ENCODE peak calls at places on chromosomes 7 and 10, in six cellular contexts. Q, R, H, G, B and W are unnamed samples.

GRCh38 chr10:86212391-86212700 is 154.2 kb downstream of the GRID1 start:
- DNase-seq in Q (no peak), H (no peak), R (no peak), B (no peak), G (no peak), W (no peak)

GRCh38 chr7:155660059-155660757 is 15.7 kb downstream of the RBM33 start:
- DNase-seq in R (peak; percentile 35), H (no peak), G (no peak), B (no peak), Q (no peak), W (no peak)

GRCh38 chr10:1422275-1422674 is 315.1 kb downstream of the ADARB2 start:
- DNase-seq in Q (no peak), R (no peak), G (no peak), B (no peak), H (no peak), W (no peak)

GRCh38 chr10:95278061-95278988 is 12.5 kb downstream of the PDLIM1 start:
- DNase-seq in G (peak; percentile 86), B (no peak), Q (peak; percentile 63), R (no peak), H (no peak), W (no peak)

GRCh38 chr7:140062118-140062527 is 628 bp downstream of the PARP12 start:
- DNase-seq in Q (no peak), R (peak; percentile 67), G (no peak), H (peak; percentile 70), B (no peak), W (peak; percentile 50)

GRCh38 chr7:2570021-2570420 is 11.2 kb downstream of the IQCE start:
- DNase-seq in R (no peak), G (no peak), H (no peak), Q (no peak), B (no peak), W (no peak)

GRCh38 chr7:124012864-124013263 is 20.0 kb downstream of the TMEM229A start:
- DNase-seq in H (no peak), Q (no peak), R (no peak), G (no peak), B (no peak), W (no peak)

GRCh38 chr7:74066626-74067025 is 17.0 kb upstream of the LIMK1 start:
- DNase-seq in G (no peak), B (no peak), Q (no peak), R (no peak), H (peak; percentile 4), W (no peak)

GRCh38 chr10:113517893-113518240 is 35.0 kb upstream of the HABP2 start:
- DNase-seq in H (no peak), B (no peak), Q (no peak), R (no peak), G (no peak), W (no peak)

GRCh38 chr10:59622320-59622901 is 87.2 kb downstream of the SLC16A9 start:
- DNase-seq in Q (peak; percentile 42), G (no peak), B (peak; percentile 32), R (peak; percentile 47), H (peak; percentile 53), W (no peak)

GRCh38 chr10:86342111-86342863 is 24.3 kb downstream of the GRID1 start:
- DNase-seq in Q (no peak), H (no peak), B (no peak), R (no peak), G (peak; percentile 38), W (no peak)

GRCh38 chr7:151505433-151505832 is 14.3 kb downstream of the RHEB start:
- DNase-seq in H (no peak), R (no peak), G (no peak), B (no peak), Q (no peak), W (no peak)

GRCh38 chr10:8418631-8419030 is 364.1 kb downstream of the GATA3 start:
- DNase-seq in B (no peak), R (no peak), Q (no peak), H (no peak), G (no peak), W (no peak)

GRCh38 chr10:99682752-99683151 is 23.4 kb downstream of the ENTPD7 start:
- DNase-seq in G (no peak), R (peak; percentile 17), Q (no peak), H (peak; percentile 16), B (no peak), W (no peak)

GRCh38 chr10:128286413-128287097 is 160.3 kb upstream of the MKI67 start:
- DNase-seq in H (no peak), G (no peak), B (no peak), Q (no peak), R (no peak), W (no peak)

GRCh38 chr10:131172433-131172832 is 139.1 kb downstream of the TCERG1L start:
- DNase-seq in H (no peak), R (no peak), G (peak; percentile 30), B (no peak), Q (no peak), W (no peak)
- H3K9me3 ChIP-seq in H (no peaks in the 10 kb centered on the region), R (no peaks in the 10 kb centered on the region), G (no peaks in the 10 kb centered on the region), B (no peaks in the 10 kb centered on the region), Q (no peaks in the 10 kb centered on the region), W (no peaks in the 10 kb centered on the region)

DNA sequence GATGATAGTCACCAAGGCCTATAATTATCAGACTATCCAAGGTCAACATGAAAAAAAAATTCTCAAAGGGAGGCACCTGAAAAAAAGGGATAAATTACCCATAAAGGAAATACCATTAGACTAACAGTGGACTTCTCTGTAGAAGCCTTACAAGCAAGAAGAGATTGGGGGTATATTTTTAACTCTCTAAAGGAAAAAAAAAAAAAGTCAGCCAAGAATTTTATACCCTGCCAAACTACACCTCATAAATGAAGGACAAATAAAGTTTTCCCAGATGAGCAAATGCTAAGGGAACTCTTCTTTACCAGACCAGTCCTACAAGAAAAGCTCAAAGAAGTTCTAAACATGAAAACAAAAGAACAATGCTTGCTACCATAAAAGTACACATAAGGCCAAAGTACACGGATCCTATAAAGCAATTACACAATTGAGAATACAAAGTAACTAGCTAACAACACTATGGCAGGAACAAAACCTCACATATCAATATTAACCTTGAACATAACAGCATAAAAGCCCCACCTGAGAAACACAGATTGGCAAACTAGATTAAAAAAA is 263.1 kb downstream of the RNLS start:
- DNase-seq in G (no peak), H (no peak), B (no peak), Q (no peak), R (no peak), W (no peak)
- H3K9me3 ChIP-seq in G (peaks cover 4% of the 10 kb centered on the region), H (no peaks in the 10 kb centered on the region), B (no peaks in the 10 kb centered on the region), Q (no peaks in the 10 kb centered on the region), R (peaks cover 23% of the 10 kb centered on the region), W (peaks cover 10% of the 10 kb centered on the region)

GRCh38 chr7:157926107-157926506 is 589.3 kb downstream of the DNAJB6 start:
- DNase-seq in Q (no peak), G (no peak), H (no peak), B (no peak), R (no peak), W (no peak)

GRCh38 chr7:157926521-157927167 is 589.8 kb downstream of the DNAJB6 start:
- DNase-seq in Q (no peak), H (no peak), R (no peak), G (no peak), B (no peak), W (no peak)

GRCh38 chr7:157928808-157929425 is 592.1 kb downstream of the DNAJB6 start:
- DNase-seq in G (no peak), Q (no peak), H (no peak), B (no peak), R (no peak), W (no peak)

GRCh38 chr7:157928171-157928794 is 591.5 kb downstream of the DNAJB6 start:
- DNase-seq in H (no peak), B (no peak), R (no peak), G (no peak), Q (no peak), W (no peak)

GRCh38 chr7:157927313-157927925 is 590.6 kb downstream of the DNAJB6 start:
- DNase-seq in B (no peak), Q (no peak), R (no peak), G (no peak), H (no peak), W (no peak)
- H3K9me3 ChIP-seq in B (peaks cover 3% of the 10 kb centered on the region), Q (no peaks in the 10 kb centered on the region), R (no peaks in the 10 kb centered on the region), G (no peaks in the 10 kb centered on the region), H (no peaks in the 10 kb centered on the region), W (peaks cover under 1% of the 10 kb centered on the region)

DNA sequence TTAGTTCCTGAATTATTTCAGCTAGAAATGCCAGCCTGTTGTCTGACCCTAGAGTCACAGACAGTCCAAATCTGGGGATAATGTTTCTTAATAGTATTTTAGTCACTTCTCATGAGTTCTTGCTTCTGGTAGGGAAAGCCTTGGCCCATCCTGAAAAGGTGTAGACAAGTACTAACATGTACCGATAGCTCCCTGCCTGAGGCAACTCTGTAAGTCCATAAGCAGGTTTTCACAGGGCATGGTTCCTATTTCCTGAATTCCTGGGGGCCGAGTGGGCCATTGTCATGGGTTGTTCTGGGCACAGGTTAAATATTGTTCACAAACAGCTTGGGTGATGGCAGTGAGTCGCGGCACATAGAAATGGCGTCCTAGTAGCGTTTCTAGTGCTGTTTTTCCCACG is 3.1 kb upstream of the ZNF117 start:
- DNase-seq in H (no peak), G (no peak), R (no peak), B (no peak), Q (no peak), W (no peak)
- H3K9me3 ChIP-seq in H (peaks cover 77% of the 10 kb centered on the region), G (peaks cover 4% of the 10 kb centered on the region), R (peaks cover 63% of the 10 kb centered on the region), B (peaks cover 20% of the 10 kb centered on the region), Q (no peaks in the 10 kb centered on the region), W (peaks cover 6% of the 10 kb centered on the region)

GRCh38 chr7:149348758-149349369 is 86.9 kb downstream of the ZNF783 start:
- DNase-seq in R (no peak), G (no peak), Q (no peak), B (no peak), H (no peak), W (no peak)
- H3K9me3 ChIP-seq in R (peaks cover 21% of the 10 kb centered on the region), G (no peaks in the 10 kb centered on the region), Q (no peaks in the 10 kb centered on the region), B (peaks cover 3% of the 10 kb centered on the region), H (peaks cover 8% of the 10 kb centered on the region), W (no peaks in the 10 kb centered on the region)